ENCODE peak calls at places on chromosome 5, in seven cellular contexts. U is bronchial epithelial cell; W is frontal cortex; R is HT1080; C is stimulated activated naive CD4-positive, alpha-beta T cell; L is Right ventricle myocardium superior; G is CD8-positive, alpha-beta T cell. E is an unnamed sample.

GRCh38 chr5:158135682-158136176 is 276.8 kb upstream of the CLINT1 start:
- DNase-seq in G (no peak), L (peak), C (no peak), R (no peak), W (no peak), U (no peak), E (no peak)

GRCh38 chr5:1018596-1018995 is 10.0 kb downstream of the NKD2 start:
- DNase-seq in W (no peak), R (no peak), G (no peak), U (no peak), C (no peak), L (no peak), E (peak)

GRCh38 chr5:37043693-37044092 is 167.1 kb downstream of the NIPBL start:
- DNase-seq in L (no peak), G (no peak), U (no peak), C (no peak), R (peak), W (no peak), E (no peak)

GRCh38 chr5:58240286-58240685 is 219.6 kb downstream of the PLK2 start:
- DNase-seq in G (no peak), L (no peak), U (peak), R (peak), W (no peak), C (no peak), E (no peak)

GRCh38 chr5:164355267-164355830 is 849.9 kb downstream of the MAT2B start:
- DNase-seq in G (no peak), R (no peak), U (no peak), L (no peak), W (no peak), C (no peak), E (no peak)

GRCh38 chr5:9621379-9621903 is 8.7 kb downstream of the TAS2R1 start:
- DNase-seq in W (no peak), R (no peak), C (no peak), U (no peak), G (no peak), L (no peak), E (no peak)

GRCh38 chr5:10456583-10457562 is 15.2 kb downstream of the ROPN1L start:
- DNase-seq in R (peak), W (no peak), U (peak), G (no peak), L (no peak), C (no peak), E (no peak)

GRCh38 chr5:93591323-93591945 is 8.4 kb downstream of the NR2F1 start:
- DNase-seq in R (no peak), L (no peak), W (no peak), C (no peak), U (no peak), G (no peak), E (no peak)

GRCh38 chr5:178730940-178731265 is 444 bp upstream of the ZNF354A start:
- DNase-seq in W (no peak), G (peak), L (no peak), U (no peak), R (no peak), C (no peak), E (no peak)

GRCh38 chr5:172114875-172115422 is 73.1 kb downstream of the STK10 start:
- DNase-seq in W (no peak), L (peak), G (peak), U (no peak), C (peak), R (no peak), E (peak)

GRCh38 chr5:88883059-88883565 is at the start of gene MEF2C:
- DNase-seq in L (peak), U (peak), G (no peak), R (peak), W (peak), C (no peak), E (peak)

GRCh38 chr5:89097103-89097502 is 214.1 kb upstream of the MEF2C start:
- DNase-seq in L (no peak), C (no peak), U (peak), W (no peak), R (no peak), G (no peak), E (no peak)

GRCh38 chr5:151675225-151675955 is 11.3 kb downstream of the SPARC start:
- DNase-seq in C (no peak), L (no peak), U (peak), W (no peak), R (peak), G (no peak), E (no peak)

GRCh38 chr5:94793113-94793815 is 174.8 kb downstream of the SLF1 start:
- DNase-seq in C (peak), G (no peak), L (no peak), U (peak), W (no peak), R (peak), E (no peak)

GRCh38 chr5:78640622-78641021 is 8.0 kb downstream of the LHFPL2 start:
- DNase-seq in U (peak), L (no peak), R (peak), W (no peak), G (no peak), C (no peak), E (no peak)

GRCh38 chr5:34658023-34658422 is 1.9 kb downstream of the RAI14 start:
- DNase-seq in W (peak), R (peak), G (no peak), U (no peak), C (no peak), L (no peak), E (no peak)

GRCh38 chr5:138438724-138439536 is at the start of gene REEP2:
- DNase-seq in U (peak), G (peak), L (no peak), C (no peak), W (peak), R (no peak), E (no peak)

GRCh38 chr5:149002053-149002452 is 60.8 kb downstream of the SH3TC2 start:
- DNase-seq in G (no peak), W (no peak), R (peak), U (peak), C (no peak), L (no peak), E (no peak)

GRCh38 chr5:134106991-134107701 is 7.3 kb upstream of the TCF7 start:
- DNase-seq in U (no peak), C (no peak), G (no peak), L (peak), W (no peak), R (no peak), E (peak)

GRCh38 chr5:6686916-6687409 is 26.3 kb upstream of the TENT4A start:
- DNase-seq in R (peak), L (no peak), G (no peak), W (no peak), C (no peak), U (peak), E (no peak)

GRCh38 chr5:16467363-16468219 is 2.0 kb upstream of the ZNF622 start:
- DNase-seq in U (peak), L (no peak), R (peak), W (no peak), C (no peak), G (no peak), E (no peak)

GRCh38 chr5:378976-379742 is 57.6 kb downstream of the AHRR start:
- DNase-seq in C (no peak), U (no peak), W (no peak), R (peak), L (no peak), G (no peak), E (peak)

GRCh38 chr5:87127426-87127825 is 140.3 kb upstream of the RASA1 start:
- DNase-seq in C (no peak), R (peak), U (peak), W (no peak), L (no peak), G (no peak), E (no peak)

GRCh38 chr5:91381134-91381773 is 1.9 kb downstream of the ARRDC3 start:
- DNase-seq in U (no peak), L (no peak), G (no peak), R (no peak), C (no peak), W (no peak), E (no peak)

E was measured in kidney.